ENCODE peak calls at places on chromosomes 12 and 14, in four cellular contexts. W is tibial nerve, C is cardiac muscle cell, O is BE2C. E is an unnamed sample.
A peak's percentile ranks its signal among the peaks of the same experiment; 100 is the strongest.

GRCh38 chr14:63438065-63438757 is 105.0 kb downstream of the PPP2R5E start:
- DNase-seq in W (peak; percentile 66), C (no peak), O (peak; percentile 82), E (no peak)

GRCh38 chr12:84822541-84822940 is 90.1 kb downstream of the SLC6A15 start:
- DNase-seq in O (no peak), W (no peak), C (no peak), E (no peak)

GRCh38 chr12:31756977-31757420 is 28.2 kb upstream of the AMN1 start:
- DNase-seq in C (no peak), O (no peak), W (no peak), E (no peak)

GRCh38 chr12:119444462-119445044 is 110.0 kb downstream of the CCDC60 start:
- DNase-seq in W (no peak), C (peak; percentile 77), O (peak; percentile 64), E (peak; percentile 10)

GRCh38 chr12:131600160-131600532 is 110.7 kb upstream of the SFSWAP start:
- DNase-seq in C (no peak), O (no peak), W (no peak), E (no peak)

GRCh38 chr12:123571343-123571813 is 13.0 kb upstream of the TMED2 start:
- DNase-seq in W (peak; percentile 57), C (peak; percentile 34), O (peak; percentile 50), E (no peak)

GRCh38 chr12:71797506-71797905 is 42.1 kb upstream of the TBC1D15 start:
- DNase-seq in O (no peak), C (no peak), W (no peak), E (no peak)

GRCh38 chr14:55433880-55434804 is 6.3 kb downstream of the TBPL2 start:
- DNase-seq in C (no peak), O (no peak), W (no peak), E (no peak)

GRCh38 chr14:61891810-61892209 is 129.6 kb downstream of the SNAPC1 start:
- DNase-seq in O (no peak), W (no peak), C (no peak), E (no peak)

GRCh38 chr12:57208946-57209282 is 7.7 kb upstream of the NXPH4 start:
- DNase-seq in C (no peak), O (no peak), W (no peak), E (no peak)

GRCh38 chr12:34106172-34106571 is 83.9 kb downstream of the ALG10 start:
- DNase-seq in O (no peak), W (no peak), C (no peak), E (no peak)

GRCh38 chr12:34107781-34108404 is 85.6 kb downstream of the ALG10 start:
- DNase-seq in O (no peak), C (no peak), W (no peak), E (no peak)

GRCh38 chr12:34108405-34108803 is 86.1 kb downstream of the ALG10 start:
- DNase-seq in C (no peak), W (no peak), O (no peak), E (no peak)

GRCh38 chr12:34105392-34105933 is 83.2 kb downstream of the ALG10 start:
- DNase-seq in O (no peak), W (no peak), C (no peak), E (no peak)

GRCh38 chr12:34107016-34107415 is 84.7 kb downstream of the ALG10 start:
- DNase-seq in C (no peak), W (no peak), O (no peak), E (no peak)
- H3K9me3 ChIP-seq in C (no peaks in the 10 kb centered on the region), W (no peaks in the 10 kb centered on the region), O (no peaks in the 10 kb centered on the region), E (no peaks in the 10 kb centered on the region)

DNA sequence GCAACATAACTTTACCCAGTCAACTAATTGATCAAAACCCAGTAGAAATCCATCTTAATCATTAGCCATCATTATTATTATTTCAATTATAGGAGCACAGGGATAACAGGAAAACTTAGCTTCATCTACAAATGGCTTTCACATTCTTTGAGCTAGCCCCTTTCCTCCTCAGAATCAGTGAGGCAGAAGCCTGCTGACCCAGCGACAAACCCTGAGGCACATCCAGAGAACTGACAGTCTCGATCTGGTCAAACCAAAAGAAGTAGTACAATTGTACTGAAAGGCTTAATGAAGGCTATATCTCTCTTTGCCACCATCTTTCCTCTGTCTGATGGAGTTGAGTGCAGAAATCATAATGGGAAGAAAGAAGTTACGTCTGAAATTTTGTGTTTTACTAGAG is 109.8 kb upstream of the ARID2 start:
- DNase-seq in O (no peak), C (no peak), W (no peak), E (no peak)
- H3K9me3 ChIP-seq in O (no peaks in the 10 kb centered on the region), C (no peaks in the 10 kb centered on the region), W (peaks cover 10% of the 10 kb centered on the region), E (no peaks in the 10 kb centered on the region)

DNA sequence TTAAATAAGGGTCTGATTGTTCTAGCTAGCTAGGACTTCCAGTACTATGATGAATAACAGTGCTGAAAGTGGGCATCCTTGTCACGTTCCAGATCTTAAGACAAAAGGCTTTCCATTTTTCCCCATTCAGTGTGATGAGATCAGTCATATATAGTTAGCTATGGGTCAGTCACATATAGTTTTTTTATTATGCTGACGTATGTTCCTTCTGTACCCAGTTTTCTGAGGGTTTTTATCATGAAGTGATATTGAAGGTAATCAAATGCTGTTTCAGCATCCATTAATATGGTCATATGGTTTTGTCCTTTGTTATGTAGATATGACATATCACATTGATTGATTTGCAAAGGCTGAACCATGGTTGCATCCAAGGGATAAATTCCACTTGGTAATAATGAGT is 800.1 kb upstream of the FBXO33 start:
- DNase-seq in C (no peak), O (no peak), W (no peak), E (no peak)
- H3K9me3 ChIP-seq in C (no peaks in the 10 kb centered on the region), O (no peaks in the 10 kb centered on the region), W (no peaks in the 10 kb centered on the region), E (no peaks in the 10 kb centered on the region)

GRCh38 chr14:53144244-53144643 is 8.9 kb downstream of the DDHD1 start:
- DNase-seq in O (no peak), C (no peak), W (no peak), E (no peak)
- H3K9me3 ChIP-seq in O (no peaks in the 10 kb centered on the region), C (no peaks in the 10 kb centered on the region), W (peaks cover 38% of the 10 kb centered on the region), E (peaks cover 4% of the 10 kb centered on the region)

E was measured in T-helper 17 cell.